ENCODE peak calls at places on chromosomes 3 and 15, in four cellular contexts. R, J, Z and V are unnamed samples.
A peak's percentile ranks its signal among the peaks of the same experiment; 100 is the strongest.

GRCh38 chr15:48358681-48359152 is 27.5 kb downstream of the DUT start:
- DNase-seq in Z (no peak), J (no peak), R (no peak), V (no peak)

GRCh38 chr3:124597273-124597672 is 133.0 kb upstream of the UMPS start:
- DNase-seq in Z (no peak), J (no peak), R (no peak), V (no peak)

GRCh38 chr3:112973325-112974177 is 1.4 kb downstream of the CD200R1 start:
- DNase-seq in R (no peak), J (no peak), Z (no peak), V (no peak)

GRCh38 chr15:100958326-100959065 is 39.3 kb downstream of the LRRK1 start:
- DNase-seq in Z (peak; percentile 52), R (peak; percentile 52), J (peak; percentile 58), V (no peak)

GRCh38 chr3:171585029-171585428 is 124.8 kb upstream of the TNIK start:
- DNase-seq in R (no peak), J (no peak), Z (no peak), V (peak; percentile 66)

GRCh38 chr3:9870978-9871377 is 9.1 kb downstream of the CIDEC start:
- DNase-seq in J (peak; percentile 23), R (no peak), Z (no peak), V (no peak)

GRCh38 chr3:102510663-102511062 is 75.8 kb downstream of the ZPLD1 start:
- DNase-seq in J (no peak), Z (no peak), R (no peak), V (peak; percentile 38)

GRCh38 chr3:15601399-15602145 is at the start of the genes BTD and HACL1:
- DNase-seq in Z (no peak), R (peak; percentile 93), J (peak; percentile 97), V (peak; percentile 93)

GRCh38 chr3:72896996-72897757 is 9.3 kb downstream of the GXYLT2 start:
- DNase-seq in Z (no peak), J (no peak), R (no peak), V (no peak)

GRCh38 chr3:51621091-51621892 is 49.8 kb upstream of the TEX264 start:
- DNase-seq in R (no peak), J (peak; percentile 19), Z (no peak), V (peak; percentile 15)

GRCh38 chr15:99492716-99493115 is 73.1 kb upstream of the MEF2A start:
- DNase-seq in J (no peak), Z (no peak), R (no peak), V (no peak)

GRCh38 chr3:128416578-128417150 is 50.0 kb downstream of the DNAJB8 start:
- DNase-seq in R (peak; percentile 1), J (peak; percentile 29), Z (peak; percentile 80), V (no peak)

GRCh38 chr3:171049831-171050444 is 23.4 kb upstream of the SLC2A2 start:
- DNase-seq in Z (peak; percentile 35), R (no peak), J (no peak), V (no peak)

GRCh38 chr3:171201825-171202224 is 175.3 kb upstream of the SLC2A2 start:
- DNase-seq in J (no peak), Z (no peak), R (no peak), V (no peak)

GRCh38 chr3:8328971-8329370 is 172.7 kb upstream of the LMCD1 start:
- DNase-seq in Z (no peak), J (no peak), R (no peak), V (no peak)

GRCh38 chr3:53293867-53294266 is 38.0 kb upstream of the TKT start:
- DNase-seq in Z (no peak), J (no peak), R (no peak), V (no peak)

GRCh38 chr3:136750209-136750921 is 1.8 kb downstream of the STAG1 start:
- DNase-seq in Z (no peak), R (no peak), J (no peak), V (no peak)

GRCh38 chr3:54159917-54160316 is 37.6 kb downstream of the CACNA2D3 start:
- DNase-seq in Z (no peak), R (no peak), J (no peak), V (no peak)

GRCh38 chr3:45978348-45978747 is 17.3 kb downstream of the FYCO1 start:
- DNase-seq in J (no peak), Z (no peak), R (no peak), V (no peak)

GRCh38 chr15:52255935-52256334 is 39.7 kb downstream of the MYO5C start:
- DNase-seq in R (no peak), Z (no peak), J (no peak), V (no peak)

GRCh38 chr3:192444096-192444790 is 283.1 kb downstream of the FGF12 start:
- DNase-seq in R (peak; percentile 23), Z (peak; percentile 33), J (no peak), V (peak; percentile 13)

GRCh38 chr3:129506272-129506742 is 22.1 kb upstream of the RHO start:
- DNase-seq in R (no peak), J (no peak), Z (no peak), V (no peak)

GRCh38 chr15:58546635-58547627 is 115.1 kb downstream of the LIPC start:
- DNase-seq in J (peak; percentile 73), R (peak; percentile 94), Z (peak; percentile 74), V (no peak)

GRCh38 chr3:181402347-181402746 is 309.4 kb upstream of the SOX2 start:
- DNase-seq in J (no peak), R (no peak), Z (no peak), V (no peak)

GRCh38 chr3:148175215-148175614 is 522.5 kb upstream of the AGTR1 start:
- DNase-seq in Z (no peak), R (no peak), J (peak; percentile 79), V (no peak)

GRCh38 chr15:62777657-62778056 is 264.9 kb upstream of the TPM1 start:
- DNase-seq in J (peak; percentile 53), Z (no peak), R (no peak), V (no peak)

GRCh38 chr15:95464091-95464888 is 866.2 kb upstream of the NR2F2 start:
- DNase-seq in R (no peak), J (no peak), Z (no peak), V (no peak)

GRCh38 chr3:178245385-178245778 is 290.9 kb upstream of the KCNMB2 start:
- DNase-seq in Z (no peak), J (no peak), R (no peak), V (no peak)

GRCh38 chr15:74180689-74181602 is 7.4 kb downstream of the ISLR start:
- DNase-seq in R (no peak), Z (no peak), J (no peak), V (no peak)

GRCh38 chr3:64343692-64344440 is 118.6 kb upstream of the PRICKLE2 start:
- DNase-seq in Z (no peak), J (no peak), R (no peak), V (no peak)

GRCh38 chr3:12894629-12895028 is 53.3 kb upstream of the RPL32 start:
- DNase-seq in Z (no peak), R (peak; percentile 4), J (no peak), V (no peak)

GRCh38 chr3:102156426-102156825 is 278.4 kb upstream of the ZPLD1 start:
- DNase-seq in R (peak; percentile 99), Z (no peak), J (peak; percentile 76), V (peak; percentile 61)

GRCh38 chr15:84915011-84915958 is 30.8 kb downstream of the SLC28A1 start:
- DNase-seq in R (peak; percentile 40), J (peak; percentile 54), Z (peak; percentile 72), V (peak; percentile 53)